ENCODE peak calls at places on chromosomes 3 and 15, in five cellular contexts. C is fibroblast of pulmonary artery; U is activated naive CD4-positive, alpha-beta T cell treated with anti-CD3 and anti-CD28 coated beads, Interleukin-2, amount 50 U/mL, for 72 hours; W is endothelial cell; I is lung. Y is an unnamed sample.

GRCh38 chr3:190591080-190591479 is 77.2 kb downstream of the IL1RAP start:
- DNase-seq in C (no peak), U (no peak), W (no peak), I (no peak), Y (no peak)

GRCh38 chr15:80667895-80668430 is 27.1 kb upstream of the ABHD17C start:
- DNase-seq in C (no peak), U (no peak), W (no peak), I (no peak), Y (no peak)

GRCh38 chr3:61896251-61896650 is 334.9 kb downstream of the PTPRG start:
- DNase-seq in C (no peak), U (no peak), W (no peak), I (no peak), Y (no peak)

GRCh38 chr3:111578867-111579266 is 16.3 kb downstream of the ZBED2 start:
- DNase-seq in C (no peak), U (no peak), W (no peak), I (no peak), Y (no peak)

GRCh38 chr3:132549890-132550578 is 47.0 kb upstream of the ACKR4 start:
- DNase-seq in C (peak), U (no peak), W (no peak), I (no peak), Y (no peak)

GRCh38 chr3:177751770-177752169 is 554.5 kb upstream of the TBL1XR1 start:
- DNase-seq in C (no peak), U (no peak), W (no peak), I (no peak), Y (no peak)

GRCh38 chr3:127101411-127102067 is 91.4 kb upstream of the PRR23E start:
- DNase-seq in C (no peak), U (no peak), W (no peak), I (no peak), Y (no peak)

GRCh38 chr15:99536422-99537033 is 29.3 kb upstream of the MEF2A start:
- DNase-seq in C (peak), U (no peak), W (no peak), I (no peak), Y (no peak)

GRCh38 chr3:30666564-30667249 is 60.3 kb downstream of the TGFBR2 start:
- DNase-seq in C (no peak), U (no peak), W (no peak), I (no peak), Y (no peak)

GRCh38 chr3:181741428-181741827 is 29.7 kb downstream of the SOX2 start:
- DNase-seq in C (no peak), U (no peak), W (no peak), I (no peak), Y (no peak)

GRCh38 chr3:27290760-27291159 is 78.4 kb downstream of the NEK10 start:
- DNase-seq in C (no peak), U (no peak), W (no peak), I (no peak), Y (no peak)

GRCh38 chr3:124119056-124119721 is 127.3 kb upstream of the ROPN1 start:
- DNase-seq in C (peak), U (no peak), W (no peak), I (no peak), Y (no peak)

GRCh38 chr3:126343675-126344074 is 13.5 kb downstream of the KLF15 start:
- DNase-seq in C (no peak), U (peak), W (no peak), I (no peak), Y (no peak)

GRCh38 chr3:59320080-59320479 is 270.3 kb upstream of the CFAP20DC start:
- DNase-seq in C (no peak), U (no peak), W (no peak), I (no peak), Y (no peak)

GRCh38 chr3:152048826-152049225 is 175.4 kb downstream of the SUCNR1 start:
- DNase-seq in C (peak), U (no peak), W (no peak), I (no peak), Y (no peak)

GRCh38 chr15:42065478-42065877 is 28.9 kb downstream of the PLA2G4D start:
- DNase-seq in C (no peak), U (no peak), W (no peak), I (no peak), Y (no peak)

GRCh38 chr15:88048237-88048636 is 208.3 kb downstream of the NTRK3 start:
- DNase-seq in C (no peak), U (no peak), W (no peak), I (no peak), Y (no peak)

GRCh38 chr15:66251790-66252355 is 1.7 kb downstream of the MEGF11 start:
- DNase-seq in C (no peak), U (no peak), W (peak), I (no peak), Y (no peak)

GRCh38 chr15:99983171-99983891 is 250.1 kb upstream of the LYSMD4 start:
- DNase-seq in C (peak), U (no peak), W (peak), I (no peak), Y (no peak)

GRCh38 chr3:113736548-113737089 is 9.4 kb downstream of the NAA50 start:
- DNase-seq in C (peak), U (no peak), W (peak), I (no peak), Y (no peak)

GRCh38 chr3:152496716-152497115 is 228.0 kb downstream of the MBNL1 start:
- DNase-seq in C (peak), U (no peak), W (no peak), I (no peak), Y (no peak)

GRCh38 chr15:70262171-70262570 is 164.5 kb upstream of the TLE3 start:
- DNase-seq in C (no peak), U (no peak), W (no peak), I (no peak), Y (no peak)

GRCh38 chr3:182755308-182756106 is 37.8 kb upstream of the ATP11B start:
- DNase-seq in C (peak), U (no peak), W (no peak), I (no peak), Y (no peak)

GRCh38 chr3:152508705-152509104 is 240.0 kb downstream of the MBNL1 start:
- DNase-seq in C (peak), U (no peak), W (no peak), I (no peak), Y (no peak)

GRCh38 chr3:11379238-11379823 is 107.1 kb downstream of the ATG7 start:
- DNase-seq in C (peak), U (no peak), W (peak), I (no peak), Y (no peak)

GRCh38 chr15:60208708-60209107 is 189.1 kb downstream of the ANXA2 start:
- DNase-seq in C (peak), U (no peak), W (no peak), I (no peak), Y (no peak)

GRCh38 chr3:71069797-71070196 is 513.7 kb downstream of the FOXP1 start:
- DNase-seq in C (peak), U (peak), W (peak), I (peak), Y (peak)

GRCh38 chr3:47890037-47890831 is 87.3 kb downstream of the DHX30 start:
- DNase-seq in C (peak), U (no peak), W (no peak), I (no peak), Y (no peak)

GRCh38 chr3:171821061-171821460 is 10.8 kb upstream of the PLD1 start:
- DNase-seq in C (peak), U (no peak), W (no peak), I (no peak), Y (no peak)

GRCh38 chr15:49644364-49644794 is 23.5 kb downstream of the DTWD1 start:
- DNase-seq in C (peak), U (no peak), W (no peak), I (no peak), Y (no peak)

GRCh38 chr15:67093146-67093874 is 27.9 kb downstream of the SMAD3 start:
- DNase-seq in C (no peak), U (no peak), W (no peak), I (no peak), Y (no peak)

GRCh38 chr15:85099195-85099803 is 117.6 kb downstream of the PDE8A start:
- DNase-seq in C (no peak), U (no peak), W (no peak), I (no peak), Y (no peak)